ENCODE peak calls at places on chromosomes 6 and 20, in five cellular contexts. D is fibroblast of pulmonary artery, U is COLO829, J is choroid plexus epithelial cell, S is GM10248. V is an unnamed sample.

GRCh38 chr6:8183266-8183665 is 80.9 kb upstream of the EEF1E1 start:
- DNase-seq in S (no peak), J (no peak), U (no peak), D (no peak), V (no peak)

GRCh38 chr6:21099338-21100314 is 493.9 kb upstream of the SOX4 start:
- DNase-seq in U (no peak), D (no peak), S (no peak), J (no peak), V (peak)

GRCh38 chr6:46876126-46876525 is 45.6 kb downstream of the ADGRF5 start:
- DNase-seq in J (peak), D (peak), U (no peak), S (no peak), V (peak)

GRCh38 chr6:64505312-64505711 is 869.7 kb downstream of the PHF3 start:
- DNase-seq in J (no peak), D (peak), U (no peak), S (peak), V (no peak)

GRCh38 chr6:97465877-97466710 is 183.1 kb upstream of the MMS22L start:
- DNase-seq in S (no peak), J (no peak), D (no peak), U (no peak), V (no peak)

GRCh38 chr20:10795286-10796026 is 121.7 kb upstream of the JAG1 start:
- DNase-seq in J (no peak), U (no peak), D (no peak), S (no peak), V (no peak)

GRCh38 chr6:6960571-6961251 is 147.1 kb upstream of the RREB1 start:
- DNase-seq in S (no peak), D (no peak), J (no peak), U (no peak), V (no peak)

GRCh38 chr20:60117040-60117439 is 158.8 kb downstream of the CDH26 start:
- DNase-seq in U (no peak), S (no peak), J (peak), D (no peak), V (no peak)

GRCh38 chr20:44809380-44810060 is 826 bp downstream of the RIMS4 start:
- DNase-seq in J (no peak), U (no peak), S (no peak), D (no peak), V (no peak)

GRCh38 chr20:6533828-6534388 is 233.6 kb upstream of the BMP2 start:
- DNase-seq in U (peak), D (peak), S (no peak), J (peak), V (no peak)

GRCh38 chr20:35120012-35120701 is 27.0 kb downstream of the EDEM2 start:
- DNase-seq in D (peak), U (no peak), S (no peak), J (peak), V (no peak)

GRCh38 chr6:106145741-106146227 is 59.6 kb downstream of the PRDM1 start:
- DNase-seq in U (no peak), S (peak), D (no peak), J (peak), V (no peak)

GRCh38 chr6:85126448-85127178 is 323.3 kb upstream of the NT5E start:
- DNase-seq in D (peak), S (peak), J (peak), U (peak), V (peak)

GRCh38 chr6:154960299-154960796 is 34.8 kb upstream of the TIAM2 start:
- DNase-seq in S (no peak), J (no peak), D (no peak), U (no peak), V (peak)

GRCh38 chr20:16970751-16971150 is 222.6 kb downstream of the OTOR start:
- DNase-seq in S (no peak), U (no peak), D (no peak), J (no peak), V (no peak)

GRCh38 chr6:130396722-130397121 is 30.9 kb downstream of the TMEM200A start:
- DNase-seq in J (peak), S (no peak), U (no peak), D (no peak), V (no peak)

GRCh38 chr6:148395583-148396101 is 53.0 kb downstream of the SASH1 start:
- DNase-seq in D (no peak), J (no peak), S (no peak), U (no peak), V (no peak)

GRCh38 chr20:34473262-34473883 is 42.8 kb upstream of the DYNLRB1 start:
- DNase-seq in J (peak), D (peak), S (peak), U (no peak), V (no peak)

GRCh38 chr6:111871207-111871606 is 2.0 kb downstream of the FYN start:
- DNase-seq in U (no peak), S (peak), J (peak), D (peak), V (no peak)

GRCh38 chr6:71211799-71212198 is 76.8 kb upstream of the OGFRL1 start:
- DNase-seq in J (peak), U (no peak), S (no peak), D (no peak), V (no peak)

GRCh38 chr6:146602526-146602925 is 3.8 kb downstream of the ADGB start:
- DNase-seq in S (no peak), J (no peak), U (no peak), D (no peak), V (no peak)

GRCh38 chr6:138576303-138576702 is 77.0 kb upstream of the NHSL1 start:
- DNase-seq in S (no peak), D (no peak), U (no peak), J (no peak), V (no peak)

GRCh38 chr6:152993431-152993830 is 9.1 kb downstream of the MTRF1L start:
- DNase-seq in U (no peak), J (peak), S (no peak), D (no peak), V (no peak)

GRCh38 chr6:55137925-55138324 is 36.4 kb upstream of the HCRTR2 start:
- DNase-seq in D (no peak), S (no peak), U (no peak), J (no peak), V (no peak)

GRCh38 chr6:50922579-50923525 is 104.2 kb downstream of the TFAP2B start:
- DNase-seq in J (peak), D (no peak), U (no peak), S (no peak), V (no peak)

GRCh38 chr6:161407581-161407980 is 133.7 kb upstream of the AGPAT4 start:
- DNase-seq in U (no peak), J (peak), S (no peak), D (peak), V (no peak)

GRCh38 chr6:121858310-121858709 is 422.9 kb downstream of the GJA1 start:
- DNase-seq in D (no peak), J (no peak), S (no peak), U (no peak), V (no peak)

GRCh38 chr20:63334356-63334755 is 26.8 kb downstream of the CHRNA4 start:
- DNase-seq in D (no peak), U (no peak), J (no peak), S (no peak), V (no peak)